ENCODE peak calls at places on chromosomes 4 and X, in five cellular contexts. R is sigmoid colon, D is vagina, I is H1, K is suprapubic skin. V is an unnamed sample.

GRCh38 chrX:154370300-154370881 is 4.0 kb downstream of the FLNA start:
- DNase-seq in D (no peak), K (no peak), I (no peak), R (no peak), V (no peak)

GRCh38 chrX:146602246-146602645 is 207.3 kb upstream of the CXorf51B start:
- DNase-seq in K (no peak), R (no peak), D (no peak), I (no peak), V (no peak)

GRCh38 chr4:123505077-123505456 is 108.5 kb downstream of the SPRY1 start:
- DNase-seq in R (no peak), K (no peak), D (no peak), I (no peak), V (no peak)

GRCh38 chr4:3040447-3041191 is 33.7 kb downstream of the HTT-AS start:
- DNase-seq in R (no peak), D (no peak), K (peak; percentile 60), I (no peak), V (peak; percentile 46)

GRCh38 chr4:132059227-132059626 is 1089.9 kb upstream of the PCDH10 start:
- DNase-seq in I (no peak), R (no peak), K (no peak), D (no peak), V (no peak)

GRCh38 chr4:153234923-153235322 is 30.7 kb downstream of the TRIM2 start:
- DNase-seq in I (no peak), D (no peak), K (no peak), R (no peak), V (no peak)

GRCh38 chrX:70166601-70167590 is 10.4 kb upstream of the DGAT2L6 start:
- DNase-seq in I (no peak), K (no peak), R (no peak), D (no peak), V (no peak)

GRCh38 chr4:139278956-139279722 is 886 bp downstream of the MGARP start:
- DNase-seq in K (no peak), D (no peak), R (no peak), I (no peak), V (no peak)

GRCh38 chr4:105923507-105924238 is 28.4 kb downstream of the NPNT start:
- DNase-seq in R (no peak), D (no peak), I (no peak), K (no peak), V (no peak)

GRCh38 chr4:25650271-25650670 is 5.4 kb upstream of the SLC34A2 start:
- DNase-seq in R (no peak), D (no peak), K (no peak), I (no peak), V (no peak)
- TF ChIP-seq POLR2A in R (no peak), D (no peak), K (no peak), I (no peak), V (no peak)

GRCh38 chrX:1418901-1419544 is 27.1 kb upstream of the SLC25A6 start:
- DNase-seq in I (no peak), D (no peak), K (peak; percentile 75), R (peak; percentile 63), V (no peak)

GRCh38 chrX:1419545-1420355 is 27.8 kb upstream of the SLC25A6 start:
- DNase-seq in I (no peak), D (no peak), K (peak; percentile 61), R (peak; percentile 61), V (no peak)

GRCh38 chrX:1417921-1418875 is 26.3 kb upstream of the SLC25A6 start:
- DNase-seq in D (no peak), R (peak; percentile 56), K (peak; percentile 63), I (no peak), V (no peak)

GRCh38 chrX:1416965-1417760 is 25.2 kb upstream of the SLC25A6 start:
- DNase-seq in K (peak; percentile 18), R (peak; percentile 20), I (no peak), D (no peak), V (no peak)

GRCh38 chrX:1416327-1416784 is 24.4 kb upstream of the SLC25A6 start:
- DNase-seq in R (peak; percentile 32), D (no peak), I (no peak), K (peak; percentile 0), V (no peak)
- TF ChIP-seq POLR2AphosphoS5 in R (no peak), D (no peak), I (peak; percentile 67), K (no peak), V (peak; percentile 13)

GRCh38 chrX:130902783-130903613 is at the start of gene ENOX2:
- DNase-seq in D (no peak), I (peak; percentile 79), K (peak; percentile 94), R (peak; percentile 97), V (peak; percentile 67)
- TF ChIP-seq POLR2A in D (peak; percentile 60), I (peak; percentile 87), K (peak; percentile 39), R (peak; percentile 71), V (peak; percentile 39)

DNA sequence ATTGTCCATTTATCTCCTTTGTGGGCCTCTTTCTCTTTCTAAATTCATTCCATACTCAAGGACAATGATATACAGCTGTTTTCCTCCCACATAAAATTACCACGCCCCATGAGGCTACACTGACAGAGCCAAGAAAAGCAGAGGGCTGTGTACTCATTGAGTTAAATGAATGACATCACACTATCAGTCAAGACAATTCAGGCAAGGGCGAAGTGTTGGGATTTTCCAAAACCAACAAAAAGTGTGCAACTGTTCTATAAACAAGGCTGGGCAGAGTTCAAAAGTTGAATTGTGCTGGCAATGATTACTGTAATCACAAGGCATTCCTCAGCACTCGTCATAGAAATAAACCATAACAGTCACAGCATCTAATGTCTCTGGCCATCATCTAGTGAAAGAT is 799.6 kb upstream of the DIAPH2 start:
- DNase-seq in R (peak; percentile 36), K (no peak), D (no peak), I (no peak), V (no peak)
- TF ChIP-seq POLR2AphosphoS5 in R (no peak), K (no peak), D (peak; percentile 9), I (no peak), V (no peak)

GRCh38 chr4:48906283-48907173 is at the start of gene OCIAD2:
- DNase-seq in D (no peak), I (peak; percentile 59), K (no peak), R (peak; percentile 69), V (peak; percentile 81)
- TF ChIP-seq POLR2A in D (no peak), I (peak; percentile 82), K (no peak), R (no peak), V (peak; percentile 65)

GRCh38 chr4:185424905-185425599 is 712 bp downstream of the UFSP2 start:
- DNase-seq in D (no peak), R (peak; percentile 60), I (no peak), K (no peak), V (no peak)

GRCh38 chr4:185429660-185430059 is 3.9 kb upstream of the UFSP2 start:
- DNase-seq in I (no peak), D (no peak), K (no peak), R (no peak), V (no peak)

GRCh38 chr4:185426960-185427688 is 1.4 kb upstream of the UFSP2 start:
- DNase-seq in R (peak; percentile 59), D (no peak), I (no peak), K (no peak), V (no peak)

GRCh38 chr4:185421366-185422124 is 4.2 kb downstream of the UFSP2 start:
- DNase-seq in K (no peak), D (no peak), R (no peak), I (no peak), V (no peak)

DNA sequence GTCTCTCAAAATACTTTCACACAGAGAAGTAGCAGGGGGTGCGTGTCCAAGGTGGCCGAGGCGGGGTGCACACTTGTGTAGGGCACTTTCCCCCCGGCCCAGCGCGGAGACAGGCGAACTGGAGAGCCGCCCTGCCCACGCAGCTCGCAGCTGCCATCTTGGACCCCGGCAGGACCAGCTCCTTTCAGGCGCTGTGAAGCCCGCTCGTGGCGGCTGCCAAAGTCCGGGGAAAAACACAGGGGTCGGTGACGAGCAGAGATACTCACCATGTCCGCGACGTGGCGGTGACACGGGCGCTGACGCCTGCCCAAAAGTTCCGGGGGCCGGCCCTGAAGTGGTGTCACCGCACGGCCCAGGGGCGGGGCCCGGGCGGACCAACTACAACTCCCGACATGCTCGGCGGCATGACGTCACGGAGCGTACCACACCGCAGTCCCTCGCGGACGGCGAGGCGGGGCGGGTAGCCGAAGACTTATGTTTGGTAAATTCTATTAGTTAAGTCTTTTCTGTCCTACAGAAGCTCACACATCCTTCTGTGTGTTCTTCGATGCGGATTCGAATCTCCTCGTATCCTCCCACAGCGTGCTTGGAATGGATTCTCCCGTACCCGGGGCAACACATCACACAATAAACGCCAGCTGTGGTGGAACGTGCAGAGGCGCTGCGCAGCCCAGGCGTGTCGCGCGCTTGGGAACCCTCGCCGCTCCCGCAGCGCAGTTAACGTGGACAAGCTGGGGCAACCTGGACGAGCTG is at the start of gene UFSP2:
- DNase-seq in D (no peak), I (peak; percentile 46), R (peak; percentile 95), K (peak; percentile 95), V (peak; percentile 77)
- TF ChIP-seq POLR2AphosphoS5 in D (peak; percentile 96), I (peak; percentile 77), R (peak; percentile 96), K (peak; percentile 93), V (peak; percentile 25)

GRCh38 chrX:39813631-39814246 is 284.0 kb downstream of the BCOR start:
- DNase-seq in D (no peak), K (peak; percentile 88), I (no peak), R (peak; percentile 84), V (no peak)

GRCh38 chrX:39809326-39809725 is 288.4 kb downstream of the BCOR start:
- DNase-seq in K (no peak), I (no peak), R (no peak), D (no peak), V (no peak)

GRCh38 chrX:39810901-39811300 is 286.9 kb downstream of the BCOR start:
- DNase-seq in R (no peak), K (no peak), D (no peak), I (no peak), V (no peak)

GRCh38 chrX:39808471-39808917 is 289.3 kb downstream of the BCOR start:
- DNase-seq in R (no peak), D (no peak), I (no peak), K (no peak), V (no peak)

GRCh38 chrX:39811391-39811790 is 286.4 kb downstream of the BCOR start:
- DNase-seq in D (no peak), R (no peak), I (no peak), K (no peak), V (no peak)
- TF ChIP-seq POLR2A in D (no peak), R (no peak), I (no peak), K (no peak), V (no peak)

DNA sequence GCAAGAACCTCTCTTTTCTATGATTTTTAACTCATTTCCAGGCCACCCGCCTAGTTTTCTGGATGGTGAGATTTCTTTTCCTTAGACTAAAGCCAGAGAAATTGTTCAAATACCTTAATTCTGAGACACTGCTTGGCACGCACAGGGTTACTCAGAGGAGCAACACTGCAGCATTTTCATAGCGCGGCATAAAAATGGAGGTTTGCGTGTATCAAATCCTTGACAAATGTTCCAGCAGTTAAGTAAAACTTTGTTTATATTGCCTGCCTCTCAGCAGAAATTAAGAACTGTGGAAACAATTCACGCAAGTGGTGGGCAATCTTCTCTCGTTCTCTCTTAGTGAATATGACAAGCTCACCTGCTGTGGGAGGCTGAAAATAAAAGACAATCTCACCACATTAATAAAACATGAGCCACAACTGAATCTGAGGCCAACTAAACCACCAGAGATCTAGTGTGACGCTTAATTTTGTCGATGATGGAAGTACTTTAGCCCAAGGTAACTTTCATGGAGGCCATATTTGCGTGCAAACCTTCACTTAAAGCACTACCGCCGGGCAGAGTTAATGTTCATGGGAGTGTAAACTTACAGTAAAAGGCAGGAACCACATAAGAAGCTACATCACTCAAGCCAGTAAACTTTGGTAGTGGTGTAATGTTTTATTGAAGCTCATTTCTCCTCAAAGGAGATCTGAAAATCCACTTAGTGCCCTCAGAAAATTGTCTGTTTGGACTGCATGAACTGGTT is 894.8 kb upstream of the EPHA5 start:
- DNase-seq in I (no peak), K (no peak), D (no peak), R (no peak), V (no peak)
- TF ChIP-seq POLR2AphosphoS5 in I (no peak), K (no peak), D (no peak), R (no peak), V (no peak)

V was measured in GM12892.